ENCODE peak calls at places on chromosomes 3 and 15, in five cellular contexts. L is lung; C is CD4-positive, CD25-positive, alpha-beta regulatory T cell; E is ovary; N is body of pancreas. V is an unnamed sample.

GRCh38 chr3:131612745-131613144 is 110.0 kb upstream of the MRPL3 start:
- DNase-seq in C (no peak), N (no peak), L (no peak), E (no peak), V (no peak)

GRCh38 chr15:61339526-61339925 is 110.4 kb upstream of the RORA start:
- DNase-seq in E (no peak), C (no peak), L (no peak), N (no peak), V (no peak)

GRCh38 chr15:73981761-73982222 is 10.3 kb downstream of the STOML1 start:
- DNase-seq in L (no peak), N (no peak), C (no peak), E (no peak), V (no peak)

GRCh38 chr3:63559884-63560283 is 92.6 kb upstream of the SNTN start:
- DNase-seq in C (no peak), E (no peak), L (no peak), N (no peak), V (no peak)

GRCh38 chr3:184568918-184569829 is 7.6 kb downstream of the EPHB3 start:
- DNase-seq in C (no peak), N (peak), L (peak), E (peak), V (peak)

GRCh38 chr15:89760303-89761008 is 9.4 kb upstream of the MESP1 start:
- DNase-seq in E (peak), L (peak), C (peak), N (peak), V (no peak)

GRCh38 chr15:48336940-48337339 is 5.7 kb downstream of the DUT start:
- DNase-seq in C (no peak), N (no peak), E (no peak), L (no peak), V (no peak)

GRCh38 chr15:44029940-44030568 is 165.0 kb downstream of the FRMD5 start:
- DNase-seq in C (no peak), E (no peak), N (no peak), L (no peak), V (no peak)

GRCh38 chr15:45606841-45607240 is 19.7 kb downstream of the BLOC1S6 start:
- DNase-seq in L (no peak), C (no peak), N (no peak), E (no peak), V (no peak)

GRCh38 chr15:89379818-89380217 is 45.2 kb upstream of the POLG start:
- DNase-seq in C (no peak), L (no peak), E (no peak), N (no peak), V (no peak)

GRCh38 chr15:69607101-69607500 is 154.5 kb downstream of the RPLP1 start:
- DNase-seq in C (no peak), L (no peak), E (no peak), N (no peak), V (no peak)

GRCh38 chr3:147361671-147362420 is 44.5 kb downstream of the ZIC4 start:
- DNase-seq in L (no peak), E (no peak), N (peak), C (no peak), V (no peak)

DNA sequence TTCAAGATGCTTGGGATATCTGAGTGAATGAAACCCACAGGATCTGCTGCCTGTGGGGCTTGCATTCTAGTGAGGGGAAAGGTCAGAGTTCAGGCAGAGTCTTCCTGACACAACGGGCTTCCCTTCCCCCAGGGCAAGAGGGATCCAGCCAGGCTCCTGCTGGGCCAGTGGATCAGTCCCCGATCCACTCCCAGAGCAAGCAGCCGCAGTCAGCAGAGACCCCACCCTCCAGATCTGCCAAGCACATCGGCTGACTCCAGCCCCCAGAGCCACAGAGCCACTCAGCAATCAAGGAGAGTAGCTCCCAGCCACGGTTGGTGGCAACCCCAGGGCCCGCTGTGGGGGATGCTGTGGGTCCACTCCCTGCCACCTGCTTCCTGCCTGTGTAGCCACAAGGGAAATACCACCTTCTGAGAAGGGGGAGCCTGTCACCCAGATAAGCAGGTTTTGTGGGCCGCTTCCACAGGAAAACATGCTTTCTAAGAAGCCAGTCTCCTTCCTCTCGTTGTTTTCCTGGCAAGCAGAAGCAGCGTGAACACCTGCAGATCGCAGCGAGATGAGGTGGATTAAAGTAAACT is 44.9 kb downstream of the CPN2 start:
- DNase-seq in L (no peak), N (no peak), E (no peak), C (peak), V (no peak)
- H3K4me3 ChIP-seq in L (no peak), N (no peak), E (no peak), C (peak), V (no peak)

GRCh38 chr3:134373278-134373941 is 837 bp downstream of the AMOTL2 start:
- DNase-seq in E (peak), N (peak), L (peak), C (no peak), V (no peak)

GRCh38 chr3:134373942-134374790 is at the start of gene AMOTL2:
- DNase-seq in L (peak), N (peak), E (peak), C (no peak), V (peak)

GRCh38 chr3:134376385-134376765 is 2.1 kb upstream of the AMOTL2 start:
- DNase-seq in E (peak), L (no peak), N (no peak), C (no peak), V (no peak)

GRCh38 chr3:134375542-134376384 is 1.5 kb upstream of the AMOTL2 start:
- DNase-seq in E (peak), N (no peak), C (no peak), L (no peak), V (no peak)

DNA sequence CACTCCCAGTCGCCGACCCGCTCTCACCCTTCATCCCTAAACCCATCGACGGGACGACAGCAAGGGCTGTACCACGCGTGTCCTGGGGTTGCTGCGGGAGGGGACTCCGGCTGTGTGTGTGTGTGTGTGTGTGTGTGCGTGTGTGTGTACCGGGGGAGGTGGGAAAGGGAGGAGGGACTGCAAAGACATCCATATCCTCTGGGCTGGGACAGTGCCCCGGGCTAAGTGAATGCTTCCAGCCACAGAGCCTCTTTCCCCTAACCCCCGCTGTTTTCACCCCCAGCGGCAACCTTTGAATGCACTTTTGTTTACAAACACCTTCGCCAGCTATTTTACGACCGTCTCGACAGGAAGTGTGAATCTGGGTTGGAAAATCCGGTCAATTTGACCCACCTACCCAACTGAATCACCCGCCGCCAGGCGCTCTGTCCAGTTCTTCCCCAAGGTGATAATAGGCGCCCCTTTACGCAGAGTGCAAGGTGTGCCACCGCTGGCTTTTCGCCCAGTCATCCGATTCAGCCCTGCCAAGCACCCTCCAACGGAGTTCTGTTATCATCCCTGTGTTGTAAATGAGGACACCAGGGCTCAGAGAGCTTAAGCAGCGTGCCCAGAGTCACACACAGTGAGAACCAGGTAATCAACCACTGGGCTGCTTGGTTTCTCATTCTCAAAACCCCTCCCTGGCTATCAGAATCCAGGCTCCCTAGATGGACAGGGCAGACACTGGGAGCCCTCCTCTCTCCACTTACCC is 719 bp upstream of the AMOTL2 start:
- DNase-seq in E (peak), N (peak), C (no peak), L (peak), V (no peak)
- H3K4me3 ChIP-seq in E (peak), N (peak), C (no peak), L (peak), V (peak)

GRCh38 chr15:28219116-28219515 is 102.9 kb downstream of the HERC2 start:
- DNase-seq in N (no peak), C (no peak), L (no peak), E (no peak), V (no peak)
- H3K4me3 ChIP-seq in N (no peak), C (no peak), L (no peak), E (no peak), V (no peak)

GRCh38 chr3:65035231-65035630 is 347.4 kb upstream of the ADAMTS9 start:
- DNase-seq in N (no peak), C (no peak), L (no peak), E (no peak), V (no peak)
- H3K4me3 ChIP-seq in N (no peak), C (no peak), L (no peak), E (no peak), V (no peak)

GRCh38 chr3:50950591-50950990 is 275.9 kb downstream of the DOCK3 start:
- DNase-seq in E (no peak), N (no peak), C (no peak), L (no peak), V (no peak)
- H3K4me3 ChIP-seq in E (no peak), N (no peak), C (peak), L (no peak), V (no peak)

GRCh38 chr15:36877796-36878744 is 222.3 kb downstream of the MEIS2 start:
- DNase-seq in N (no peak), L (no peak), E (no peak), C (no peak), V (no peak)
- H3K4me3 ChIP-seq in N (no peak), L (no peak), E (no peak), C (no peak), V (no peak)

GRCh38 chr3:37029111-37029510 is 35.8 kb downstream of the MLH1 start:
- DNase-seq in E (no peak), C (no peak), N (no peak), L (no peak), V (no peak)

GRCh38 chr3:37031115-37031682 is 37.9 kb downstream of the MLH1 start:
- DNase-seq in N (no peak), E (no peak), L (no peak), C (no peak), V (no peak)

GRCh38 chr3:37028329-37028728 is 35.0 kb downstream of the MLH1 start:
- DNase-seq in N (peak), C (no peak), L (no peak), E (peak), V (no peak)

GRCh38 chr3:37029516-37030163 is 36.3 kb downstream of the MLH1 start:
- DNase-seq in N (no peak), E (no peak), L (no peak), C (no peak), V (no peak)

DNA sequence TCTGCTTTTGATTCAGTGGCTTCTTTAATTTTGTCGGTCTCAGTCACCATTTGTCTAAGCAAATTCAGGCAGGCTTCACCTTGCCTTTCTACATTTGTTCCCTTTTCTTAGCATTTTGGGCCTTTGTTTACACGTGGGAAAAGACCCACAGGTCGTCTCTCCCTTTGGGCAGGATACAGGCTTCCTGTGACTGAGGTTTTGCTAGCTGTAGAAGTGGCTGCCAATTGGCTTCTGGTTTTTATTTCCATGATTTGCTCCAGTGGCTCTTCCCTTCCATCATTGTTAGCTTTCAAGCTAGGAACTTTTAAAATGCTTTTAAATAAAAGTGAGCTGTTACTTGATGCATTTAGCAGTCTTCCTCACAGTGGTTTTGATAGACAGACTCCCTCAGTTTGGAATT is 37.3 kb downstream of the MLH1 start:
- DNase-seq in L (no peak), C (no peak), E (no peak), N (no peak), V (no peak)
- H3K4me3 ChIP-seq in L (no peak), C (no peak), E (no peak), N (no peak), V (no peak)

DNA sequence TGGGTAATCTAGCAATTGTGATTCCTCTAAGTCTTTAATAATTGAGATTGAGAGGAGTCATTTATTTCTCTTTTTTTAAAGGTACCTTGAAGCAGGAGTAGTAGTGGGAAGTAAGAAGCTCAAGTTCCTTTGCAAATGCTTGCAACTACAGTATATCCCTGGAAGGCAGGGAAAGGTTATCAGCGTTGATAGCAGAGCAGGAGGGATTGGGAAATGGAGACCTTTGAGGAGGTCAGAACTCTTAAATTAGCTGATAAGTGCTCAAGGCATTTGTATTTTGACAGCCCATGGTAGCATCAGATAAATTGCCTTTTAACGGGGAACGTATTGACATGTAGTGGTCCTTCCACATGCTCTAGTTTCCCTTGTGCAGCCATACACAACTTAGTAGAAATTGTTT is 47.7 kb downstream of the MEF2A start:
- DNase-seq in L (no peak), N (no peak), C (no peak), E (no peak), V (no peak)
- H3K4me3 ChIP-seq in L (no peak), N (no peak), C (no peak), E (no peak), V (no peak)

V was measured in BJ.